ENCODE peak calls at places on chromosomes 12 and 14, in ten cellular contexts. R, M, N, L, W, E, T, P, X and U are unnamed samples. For H3K4me1, the result is how much of the 10 kb centered on the place peaks cover.

GRCh38 chr14:102029956-102030355 is 56.9 kb downstream of the HSP90AA1 start:
- DNase-seq in R (no peak), M (no peak), N (peak), L (no peak), W (no peak), E (no peak), T (no peak), P (no peak), X (no peak), U (no peak)

GRCh38 chr14:105200641-105201040 is 19.5 kb upstream of the NUDT14 start:
- DNase-seq in R (no peak), M (no peak), N (no peak), L (no peak), W (no peak), E (no peak), T (no peak), P (no peak), X (no peak), U (no peak)

GRCh38 chr12:131075611-131076010 is 121.9 kb downstream of the ADGRD1 start:
- DNase-seq in R (no peak), M (no peak), N (no peak), L (no peak), W (no peak), E (peak), T (no peak), P (no peak), X (no peak), U (no peak)

GRCh38 chr12:116392061-116392460 is 114.6 kb upstream of the MED13L start:
- DNase-seq in R (no peak), M (no peak), N (no peak), L (no peak), W (no peak), E (no peak), T (no peak), P (no peak), X (no peak), U (no peak)

GRCh38 chr14:89615421-89615820 is 198.4 kb upstream of the FOXN3 start:
- DNase-seq in R (no peak), M (no peak), N (no peak), L (no peak), W (no peak), E (no peak), T (no peak), P (no peak), X (no peak), U (no peak)

GRCh38 chr12:78236264-78236663 is 405.6 kb downstream of the NAV3 start:
- DNase-seq in R (no peak), M (no peak), N (no peak), L (no peak), W (no peak), E (no peak), T (no peak), P (no peak), X (no peak), U (no peak)

GRCh38 chr14:21965042-21965441 is 291.4 kb upstream of the OR4E1 start:
- DNase-seq in R (no peak), M (no peak), N (no peak), L (no peak), W (no peak), E (no peak), T (no peak), P (no peak), X (no peak), U (no peak)

GRCh38 chr12:54678131-54678530 is 30.0 kb upstream of the DCD start:
- DNase-seq in R (no peak), M (no peak), N (no peak), L (peak), W (no peak), E (no peak), T (no peak), P (no peak), X (no peak), U (no peak)

GRCh38 chr12:107399061-107399460 is 286.5 kb upstream of the PWP1 start:
- DNase-seq in R (no peak), M (no peak), N (no peak), L (no peak), W (no peak), E (no peak), T (no peak), P (no peak), X (no peak), U (no peak)

GRCh38 chr12:79115743-79116142 is 251.2 kb downstream of the SYT1 start:
- DNase-seq in R (no peak), M (no peak), N (no peak), L (no peak), W (no peak), E (no peak), T (no peak), P (no peak), X (no peak), U (no peak)

GRCh38 chr12:78359530-78359929 is 505.0 kb upstream of the SYT1 start:
- DNase-seq in R (no peak), M (no peak), N (no peak), L (no peak), W (no peak), E (no peak), T (no peak), P (peak), X (peak), U (peak)

GRCh38 chr14:95467232-95467631 is 49.2 kb downstream of the SYNE3 start:
- DNase-seq in R (no peak), M (no peak), N (no peak), L (no peak), W (no peak), E (no peak), T (no peak), P (no peak), X (no peak), U (no peak)

GRCh38 chr12:106780010-106780625 is 5.6 kb downstream of the RIC8B start:
- DNase-seq in R (no peak), M (no peak), N (no peak), L (peak), W (peak), E (no peak), T (no peak), P (no peak), X (no peak), U (no peak)

GRCh38 chr14:61584258-61584657 is 111.1 kb upstream of the HIF1A start:
- DNase-seq in R (no peak), M (no peak), N (no peak), L (peak), W (no peak), E (no peak), T (no peak), P (no peak), X (no peak), U (no peak)

GRCh38 chr14:39467889-39468524 is 35.8 kb upstream of the FBXO33 start:
- DNase-seq in R (no peak), M (no peak), N (peak), L (no peak), W (no peak), E (no peak), T (no peak), P (no peak), X (no peak), U (no peak)

GRCh38 chr12:108479364-108480070 is 35.6 kb upstream of the FICD start:
- DNase-seq in R (no peak), M (no peak), N (no peak), L (no peak), W (no peak), E (no peak), T (no peak), P (no peak), X (no peak), U (no peak)

GRCh38 chr12:129212221-129212630 is 358.9 kb downstream of the GLT1D1 start:
- DNase-seq in R (no peak), M (no peak), N (peak), L (peak), W (no peak), E (no peak), T (no peak), P (no peak), X (no peak), U (no peak)

GRCh38 chr12:51017452-51017851 is 8.7 kb downstream of the SLC11A2 start:
- DNase-seq in R (no peak), M (no peak), N (no peak), L (no peak), W (no peak), E (no peak), T (no peak), P (no peak), X (no peak), U (no peak)

GRCh38 chr14:86334355-86334754 is 804.4 kb downstream of the FLRT2 start:
- DNase-seq in R (no peak), M (no peak), N (no peak), L (no peak), W (no peak), E (no peak), T (no peak), P (no peak), X (no peak), U (no peak)

GRCh38 chr12:105928436-105928835 is 210.3 kb downstream of the NUAK1 start:
- DNase-seq in R (no peak), M (no peak), N (no peak), L (peak), W (no peak), E (no peak), T (no peak), P (no peak), X (peak), U (no peak)

GRCh38 chr12:104733717-104734175 is 224.3 kb downstream of the SLC41A2 start:
- DNase-seq in R (no peak), M (no peak), N (peak), L (no peak), W (peak), E (no peak), T (no peak), P (no peak), X (no peak), U (no peak)

GRCh38 chr12:115752913-115753726 is 524.4 kb downstream of the MED13L start:
- DNase-seq in R (peak), M (no peak), N (peak), L (no peak), W (peak), E (no peak), T (peak), P (no peak), X (peak), U (peak)

GRCh38 chr14:100612879-100613455 is 25.8 kb upstream of the BEGAIN start:
- DNase-seq in R (no peak), M (peak), N (no peak), L (no peak), W (peak), E (no peak), T (no peak), P (peak), X (peak), U (no peak)

GRCh38 chr12:113235976-113236375 is 14.7 kb downstream of the TPCN1 start:
- DNase-seq in R (no peak), M (no peak), N (no peak), L (no peak), W (no peak), E (no peak), T (no peak), P (peak), X (no peak), U (no peak)

DNA sequence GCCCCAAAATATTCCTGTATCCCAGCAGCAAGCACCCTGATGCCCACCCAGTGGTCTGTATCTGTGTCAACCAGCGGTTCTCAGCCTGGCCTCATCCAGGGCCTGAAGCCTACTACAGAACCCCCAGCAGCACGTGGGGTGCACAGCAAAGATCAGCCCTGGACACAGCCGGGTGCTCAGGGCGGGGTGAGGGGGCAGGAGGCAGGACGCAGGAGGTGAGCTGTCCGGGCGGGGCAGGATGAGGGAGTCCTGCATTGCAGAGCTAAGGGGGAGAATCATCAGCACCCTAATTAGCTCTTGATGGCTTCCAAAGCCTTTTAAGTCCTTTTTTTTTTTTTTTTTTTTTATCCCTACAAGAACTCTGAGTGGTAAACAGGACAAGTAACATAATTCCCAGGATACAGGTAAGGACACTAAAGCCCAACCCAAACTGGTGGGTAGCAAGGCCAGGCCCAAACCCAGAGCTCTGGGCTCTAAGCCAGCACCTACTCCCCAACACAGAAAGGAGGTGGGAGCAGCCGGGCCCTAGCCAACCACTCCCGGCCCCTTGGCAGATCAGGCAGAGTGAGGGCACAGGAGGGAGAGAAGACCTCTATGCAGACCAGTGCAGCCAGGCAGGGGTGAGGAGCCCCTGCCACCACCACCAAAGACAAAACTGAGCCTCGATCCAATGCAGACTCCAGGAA is 32.4 kb upstream of the EIF5 start:
- DNase-seq in R (no peak), M (peak), N (no peak), L (no peak), W (peak), E (no peak), T (no peak), P (no peak), X (no peak), U (no peak)
- TF ChIP-seq POLR2A in R (no peak), M (no peak), N (no peak), L (no peak), W (no peak), E (no peak), T (no peak), P (no peak), X (no peak), U (no peak)

GRCh38 chr14:56512521-56512920 is 67.1 kb upstream of the TMEM260 start:
- DNase-seq in R (no peak), M (no peak), N (no peak), L (no peak), W (no peak), E (no peak), T (no peak), P (no peak), X (no peak), U (no peak)
- H3K4me1 ChIP-seq in R (under half), M (under half), N (under half), L (under half), W (under half), E (under half), T (under half), P (under half), X (under half), U (under half)

GRCh38 chr12:68919581-68920239 is 13.3 kb downstream of the CPM start:
- DNase-seq in R (no peak), M (no peak), N (no peak), L (no peak), W (no peak), E (no peak), T (no peak), P (no peak), X (no peak), U (no peak)
- TF ChIP-seq EP300 in R (no peak), M (no peak), N (no peak), L (no peak), W (no peak), E (no peak), T (no peak), P (no peak), X (no peak), U (no peak)

DNA sequence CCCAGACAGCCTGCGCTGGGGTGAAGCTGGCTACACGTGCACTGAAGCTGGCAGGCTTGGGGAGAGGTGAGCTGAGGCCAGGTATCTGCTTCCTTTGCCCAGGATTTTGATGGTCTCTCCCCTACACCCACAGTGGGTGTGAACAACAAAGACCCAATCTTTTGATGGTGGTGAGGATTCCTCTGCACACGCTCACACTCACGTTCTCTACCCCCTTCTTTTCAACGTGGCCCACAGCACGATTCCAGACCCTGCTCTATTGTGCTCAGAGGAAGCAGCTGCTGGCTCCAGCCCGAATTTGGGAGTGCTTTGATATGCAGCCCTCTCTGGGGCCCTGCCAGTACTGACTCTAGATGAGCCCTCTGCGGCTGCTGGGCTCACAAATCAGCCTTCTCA is 4.9 kb downstream of the CD9 start:
- DNase-seq in R (no peak), M (no peak), N (no peak), L (no peak), W (no peak), E (no peak), T (no peak), P (peak), X (peak), U (peak)
- TF ChIP-seq POLR2A in R (no peak), M (no peak), N (no peak), L (no peak), W (no peak), E (no peak), T (no peak), P (no peak), X (peak), U (no peak)

GRCh38 chr14:75286313-75286712 is 7.7 kb downstream of the FOS start:
- DNase-seq in R (no peak), M (peak), N (no peak), L (no peak), W (no peak), E (no peak), T (no peak), P (peak), X (no peak), U (no peak)
- H3K4me1 ChIP-seq in R (under half), M (under half), N (half or more), L (under half), W (under half), E (under half), T (under half), P (under half), X (under half), U (under half)

GRCh38 chr12:50017047-50017446 is 8.2 kb downstream of the RACGAP1 start:
- DNase-seq in R (no peak), M (peak), N (no peak), L (peak), W (no peak), E (peak), T (no peak), P (peak), X (peak), U (peak)
- TF ChIP-seq EP300 in R (no peak), M (no peak), N (no peak), L (no peak), W (no peak), E (peak), T (no peak), P (no peak), X (no peak), U (no peak)

GRCh38 chr12:89947437-89948265 is 239.0 kb upstream of the ATP2B1 start:
- DNase-seq in R (peak), M (no peak), N (no peak), L (no peak), W (no peak), E (no peak), T (no peak), P (no peak), X (no peak), U (no peak)
- TF ChIP-seq POLR2A in R (no peak), M (no peak), N (no peak), L (no peak), W (no peak), E (no peak), T (no peak), P (no peak), X (peak), U (no peak)

GRCh38 chr14:69692542-69693053 is 74.3 kb upstream of the SRSF5 start:
- DNase-seq in R (no peak), M (no peak), N (no peak), L (no peak), W (no peak), E (no peak), T (no peak), P (no peak), X (no peak), U (no peak)
- H3K4me1 ChIP-seq in R (under half), M (half or more), N (half or more), L (half or more), W (half or more), E (half or more), T (half or more), P (under half), X (half or more), U (under half)